ENCODE peak calls at places on chromosomes 13 and 19, in ten cellular contexts. W is GM19239, U is EL, H is HCT116, P is NCI-H1092, X is nephron progenitor cell, T is Right ventricle myocardium superior, S is H9, C is NCI-H1105, K is AG08395. E is an unnamed sample.

GRCh38 chr13:85806553-85807175 is 7.4 kb upstream of the SLITRK6 start:
- DNase-seq in H (peak), C (peak), U (peak), P (peak), S (no peak), T (no peak), K (peak), W (no peak), X (peak), E (no peak)

GRCh38 chr13:100875392-100876043 is 200.9 kb upstream of the TMTC4 start:
- DNase-seq in X (no peak), W (no peak), H (no peak), K (peak), T (no peak), C (no peak), P (no peak), S (no peak), U (peak), E (no peak)

GRCh38 chr19:10551698-10552301 is 8.1 kb downstream of the ATG4D start:
- DNase-seq in T (no peak), C (no peak), X (no peak), P (no peak), U (peak), H (peak), W (no peak), K (no peak), S (peak), E (no peak)

GRCh38 chr19:17049711-17050280 is 23.2 kb upstream of the CPAMD8 start:
- DNase-seq in W (no peak), X (no peak), T (no peak), P (no peak), U (peak), S (no peak), H (no peak), K (peak), C (no peak), E (no peak)

GRCh38 chr13:45393941-45394570 is 24.1 kb downstream of the SLC25A30 start:
- DNase-seq in S (peak), T (no peak), W (peak), C (no peak), K (peak), X (peak), H (peak), P (peak), U (peak), E (no peak)

GRCh38 chr13:25468330-25469178 is 96.8 kb downstream of the ATP8A2 start:
- DNase-seq in P (peak), X (peak), K (no peak), H (no peak), T (no peak), U (peak), S (peak), W (peak), C (peak), E (no peak)

GRCh38 chr13:49569993-49570689 is 15.2 kb downstream of the RCBTB1 start:
- DNase-seq in T (no peak), H (no peak), P (no peak), X (no peak), W (no peak), U (peak), S (no peak), K (no peak), C (no peak), E (no peak)

GRCh38 chr13:40193290-40194203 is 472.9 kb downstream of the FOXO1 start:
- DNase-seq in S (no peak), C (no peak), X (no peak), T (peak), W (no peak), U (peak), H (no peak), P (no peak), K (peak), E (no peak)

GRCh38 chr19:42850981-42851717 is 28.4 kb downstream of the PSG1 start:
- DNase-seq in S (no peak), P (no peak), X (no peak), T (peak), C (no peak), W (no peak), U (peak), H (peak), K (peak), E (no peak)

GRCh38 chr19:1259873-1260748 is 9.0 kb upstream of the CIRBP start:
- DNase-seq in C (no peak), H (no peak), P (no peak), S (no peak), X (peak), T (no peak), W (no peak), K (no peak), U (no peak), E (no peak)

GRCh38 chr13:34913040-34913439 is 29.0 kb upstream of the NBEA start:
- DNase-seq in S (peak), C (no peak), U (peak), T (no peak), X (peak), K (peak), P (no peak), W (no peak), H (no peak), E (no peak)